ENCODE peak calls at places on chromosomes 12 and 14, in five cellular contexts. One of them, this sample, is unnamed.

GRCh38 chr12:16076553-16076952 is 165.4 kb downstream of the DERA start:
- DNase-seq in CD8-positive, alpha-beta memory T cell: no peak
- DNase-seq in CD8-positive, alpha-beta T cell: no peak
- DNase-seq in SK-N-SH: peak
- DNase-seq in OCI-LY7: peak
- DNase-seq in this sample: peak

GRCh38 chr12:716506-716905 is 35.9 kb upstream of the WNK1 start:
- DNase-seq in CD8-positive, alpha-beta memory T cell: no peak
- DNase-seq in CD8-positive, alpha-beta T cell: no peak
- DNase-seq in SK-N-SH: no peak
- DNase-seq in OCI-LY7: peak
- DNase-seq in this sample: no peak

GRCh38 chr12:107374136-107374535 is 280.8 kb upstream of the CRY1 start:
- DNase-seq in CD8-positive, alpha-beta memory T cell: no peak
- DNase-seq in CD8-positive, alpha-beta T cell: no peak
- DNase-seq in SK-N-SH: no peak
- DNase-seq in OCI-LY7: peak
- DNase-seq in this sample: no peak

GRCh38 chr12:72236071-72236705 is 36.0 kb upstream of the TRHDE start:
- DNase-seq in CD8-positive, alpha-beta memory T cell: no peak
- DNase-seq in CD8-positive, alpha-beta T cell: no peak
- DNase-seq in SK-N-SH: no peak
- DNase-seq in OCI-LY7: no peak
- DNase-seq in this sample: no peak

GRCh38 chr14:26730929-26731618 is 133.2 kb upstream of the NOVA1 start:
- DNase-seq in CD8-positive, alpha-beta memory T cell: no peak
- DNase-seq in CD8-positive, alpha-beta T cell: no peak
- DNase-seq in SK-N-SH: peak
- DNase-seq in OCI-LY7: peak
- DNase-seq in this sample: no peak

GRCh38 chr12:115097406-115097805 is 413.4 kb upstream of the TBX3 start:
- DNase-seq in CD8-positive, alpha-beta memory T cell: no peak
- DNase-seq in CD8-positive, alpha-beta T cell: no peak
- DNase-seq in SK-N-SH: no peak
- DNase-seq in OCI-LY7: no peak
- DNase-seq in this sample: no peak

GRCh38 chr14:59918824-59919581 is 941 bp upstream of the LRRC9 start:
- DNase-seq in CD8-positive, alpha-beta memory T cell: no peak
- DNase-seq in CD8-positive, alpha-beta T cell: no peak
- DNase-seq in SK-N-SH: peak
- DNase-seq in OCI-LY7: peak
- DNase-seq in this sample: no peak

GRCh38 chr14:61403411-61403810 is 82.0 kb downstream of the PRKCH start:
- DNase-seq in CD8-positive, alpha-beta memory T cell: no peak
- DNase-seq in CD8-positive, alpha-beta T cell: no peak
- DNase-seq in SK-N-SH: no peak
- DNase-seq in OCI-LY7: no peak
- DNase-seq in this sample: no peak

GRCh38 chr14:103109789-103110415 is 13.4 kb upstream of the TNFAIP2 start:
- DNase-seq in CD8-positive, alpha-beta memory T cell: no peak
- DNase-seq in CD8-positive, alpha-beta T cell: no peak
- DNase-seq in SK-N-SH: no peak
- DNase-seq in OCI-LY7: no peak
- DNase-seq in this sample: no peak

GRCh38 chr12:117718559-117718958 is 250.2 kb downstream of the KSR2 start:
- DNase-seq in CD8-positive, alpha-beta memory T cell: no peak
- DNase-seq in CD8-positive, alpha-beta T cell: no peak
- DNase-seq in SK-N-SH: no peak
- DNase-seq in OCI-LY7: no peak
- DNase-seq in this sample: no peak

GRCh38 chr14:67241416-67242362 is at the start of gene PALS1:
- DNase-seq in CD8-positive, alpha-beta memory T cell: no peak
- DNase-seq in CD8-positive, alpha-beta T cell: no peak
- DNase-seq in SK-N-SH: peak
- DNase-seq in OCI-LY7: peak
- DNase-seq in this sample: peak

GRCh38 chr14:73259837-73260236 is 22.5 kb downstream of the PAPLN start:
- DNase-seq in CD8-positive, alpha-beta memory T cell: peak
- DNase-seq in CD8-positive, alpha-beta T cell: no peak
- DNase-seq in SK-N-SH: peak
- DNase-seq in OCI-LY7: no peak
- DNase-seq in this sample: no peak

GRCh38 chr14:61476737-61477410 is 155.5 kb downstream of the PRKCH start:
- DNase-seq in CD8-positive, alpha-beta memory T cell: peak
- DNase-seq in CD8-positive, alpha-beta T cell: peak
- DNase-seq in SK-N-SH: peak
- DNase-seq in OCI-LY7: peak
- DNase-seq in this sample: no peak

GRCh38 chr12:112813836-112814235 is 22.3 kb downstream of the RPH3A start:
- DNase-seq in CD8-positive, alpha-beta memory T cell: no peak
- DNase-seq in CD8-positive, alpha-beta T cell: no peak
- DNase-seq in SK-N-SH: no peak
- DNase-seq in OCI-LY7: no peak
- DNase-seq in this sample: no peak

GRCh38 chr12:63889236-63889635 is 44.7 kb downstream of the SRGAP1 start:
- DNase-seq in CD8-positive, alpha-beta memory T cell: no peak
- DNase-seq in CD8-positive, alpha-beta T cell: no peak
- DNase-seq in SK-N-SH: no peak
- DNase-seq in OCI-LY7: no peak
- DNase-seq in this sample: no peak

GRCh38 chr12:98861232-98861631 is 216.1 kb downstream of the APAF1 start:
- DNase-seq in CD8-positive, alpha-beta memory T cell: no peak
- DNase-seq in CD8-positive, alpha-beta T cell: no peak
- DNase-seq in SK-N-SH: no peak
- DNase-seq in OCI-LY7: no peak
- DNase-seq in this sample: no peak

GRCh38 chr12:19205120-19205519 is 75.6 kb downstream of the PLEKHA5 start:
- DNase-seq in CD8-positive, alpha-beta memory T cell: no peak
- DNase-seq in CD8-positive, alpha-beta T cell: no peak
- DNase-seq in SK-N-SH: no peak
- DNase-seq in OCI-LY7: no peak
- DNase-seq in this sample: no peak

GRCh38 chr12:132143328-132144071 is 619 bp downstream of the DDX51 start:
- DNase-seq in CD8-positive, alpha-beta memory T cell: peak
- DNase-seq in CD8-positive, alpha-beta T cell: no peak
- DNase-seq in SK-N-SH: peak
- DNase-seq in OCI-LY7: peak
- DNase-seq in this sample: no peak

GRCh38 chr12:288687-289086 is 26.1 kb upstream of the SLC6A13 start:
- DNase-seq in CD8-positive, alpha-beta memory T cell: no peak
- DNase-seq in CD8-positive, alpha-beta T cell: no peak
- DNase-seq in SK-N-SH: no peak
- DNase-seq in OCI-LY7: no peak
- DNase-seq in this sample: no peak

GRCh38 chr14:104477804-104478375 is 101.7 kb upstream of the C14orf180 start:
- DNase-seq in CD8-positive, alpha-beta memory T cell: no peak
- DNase-seq in CD8-positive, alpha-beta T cell: no peak
- DNase-seq in SK-N-SH: no peak
- DNase-seq in OCI-LY7: no peak
- DNase-seq in this sample: no peak

GRCh38 chr12:34126239-34126641 is 103.9 kb downstream of the ALG10 start:
- DNase-seq in CD8-positive, alpha-beta memory T cell: no peak
- DNase-seq in CD8-positive, alpha-beta T cell: no peak
- DNase-seq in SK-N-SH: no peak
- DNase-seq in OCI-LY7: no peak
- DNase-seq in this sample: no peak

GRCh38 chr12:121228919-121229650 is 19.2 kb downstream of the P2RX4 start:
- DNase-seq in CD8-positive, alpha-beta memory T cell: no peak
- DNase-seq in CD8-positive, alpha-beta T cell: no peak
- DNase-seq in SK-N-SH: peak
- DNase-seq in OCI-LY7: no peak
- DNase-seq in this sample: no peak

This sample was measured in epithelial cell of prostate.